ENCODE peak calls at places on chromosomes 16 and 17, in six cellular contexts. One of them, this sample, is unnamed.

GRCh38 chr17:4974064-4974670 is 6.5 kb upstream of the SPAG7 start:
- DNase-seq in GM13977: no peak
- DNase-seq in A549: no peak
- DNase-seq in right lobe of liver: no peak
- DNase-seq in transverse colon: no peak
- DNase-seq in coronary artery: no peak
- DNase-seq in this sample: no peak

GRCh38 chr16:3691778-3692177 is 25.5 kb downstream of the TRAP1 start:
- DNase-seq in GM13977: no peak
- DNase-seq in A549: no peak
- DNase-seq in right lobe of liver: no peak
- DNase-seq in transverse colon: no peak
- DNase-seq in coronary artery: no peak
- DNase-seq in this sample: no peak

GRCh38 chr17:40070895-40071719 is 8.3 kb downstream of the THRA start:
- DNase-seq in GM13977: no peak
- DNase-seq in A549: peak; percentile 84
- DNase-seq in right lobe of liver: no peak
- DNase-seq in transverse colon: peak; percentile 88
- DNase-seq in coronary artery: peak; percentile 87
- DNase-seq in this sample: peak; percentile 59

GRCh38 chr17:39195568-39196160 is 1.8 kb downstream of the CACNB1 start:
- DNase-seq in GM13977: no peak
- DNase-seq in A549: no peak
- DNase-seq in right lobe of liver: no peak
- DNase-seq in transverse colon: peak; percentile 29
- DNase-seq in coronary artery: no peak
- DNase-seq in this sample: no peak

GRCh38 chr17:18860161-18860972 is 2.4 kb downstream of the PRPSAP2 start:
- DNase-seq in GM13977: peak; percentile 84
- DNase-seq in A549: no peak
- DNase-seq in right lobe of liver: no peak
- DNase-seq in transverse colon: no peak
- DNase-seq in coronary artery: peak; percentile 31
- DNase-seq in this sample: no peak

GRCh38 chr16:49428808-49429207 is 55.2 kb downstream of the C16orf78 start:
- DNase-seq in GM13977: no peak
- DNase-seq in A549: no peak
- DNase-seq in right lobe of liver: no peak
- DNase-seq in transverse colon: no peak
- DNase-seq in coronary artery: no peak
- DNase-seq in this sample: no peak

GRCh38 chr17:43834106-43834505 is 1.2 kb upstream of the MPP3 start:
- DNase-seq in GM13977: no peak
- DNase-seq in A549: peak; percentile 26
- DNase-seq in right lobe of liver: no peak
- DNase-seq in transverse colon: no peak
- DNase-seq in coronary artery: no peak
- DNase-seq in this sample: no peak

GRCh38 chr16:86252596-86252995 is 257.7 kb upstream of the FOXF1 start:
- DNase-seq in GM13977: no peak
- DNase-seq in A549: peak; percentile 35
- DNase-seq in right lobe of liver: no peak
- DNase-seq in transverse colon: peak; percentile 24
- DNase-seq in coronary artery: no peak
- DNase-seq in this sample: no peak

GRCh38 chr17:17503566-17504130 is 7.5 kb upstream of the RASD1 start:
- DNase-seq in GM13977: no peak
- DNase-seq in A549: no peak
- DNase-seq in right lobe of liver: no peak
- DNase-seq in transverse colon: no peak
- DNase-seq in coronary artery: no peak
- DNase-seq in this sample: no peak

GRCh38 chr17:17502741-17503565 is 6.8 kb upstream of the RASD1 start:
- DNase-seq in GM13977: no peak
- DNase-seq in A549: no peak
- DNase-seq in right lobe of liver: no peak
- DNase-seq in transverse colon: no peak
- DNase-seq in coronary artery: no peak
- DNase-seq in this sample: no peak

GRCh38 chr17:17498606-17499301 is 2.6 kb upstream of the RASD1 start:
- DNase-seq in GM13977: no peak
- DNase-seq in A549: no peak
- DNase-seq in right lobe of liver: no peak
- DNase-seq in transverse colon: no peak
- DNase-seq in coronary artery: no peak
- DNase-seq in this sample: no peak

GRCh38 chr17:17499402-17500145 is 3.4 kb upstream of the RASD1 start:
- DNase-seq in GM13977: no peak
- DNase-seq in A549: no peak
- DNase-seq in right lobe of liver: no peak
- DNase-seq in transverse colon: no peak
- DNase-seq in coronary artery: no peak
- DNase-seq in this sample: no peak

GRCh38 chr17:17500999-17501605 is 4.9 kb upstream of the RASD1 start:
- DNase-seq in GM13977: no peak
- DNase-seq in A549: no peak
- DNase-seq in right lobe of liver: no peak
- DNase-seq in transverse colon: no peak
- DNase-seq in coronary artery: no peak
- DNase-seq in this sample: peak; percentile 58
- TF ChIP-seq CTCF in GM13977: no peak
- TF ChIP-seq CTCF in A549: no peak
- TF ChIP-seq CTCF in right lobe of liver: no peak
- TF ChIP-seq CTCF in transverse colon: no peak
- TF ChIP-seq CTCF in coronary artery: no peak
- TF ChIP-seq CTCF in this sample: no peak

GRCh38 chr17:76153640-76154039 is 12.6 kb upstream of the FOXJ1 start:
- DNase-seq in GM13977: no peak
- DNase-seq in A549: no peak
- DNase-seq in right lobe of liver: no peak
- DNase-seq in transverse colon: no peak
- DNase-seq in coronary artery: peak; percentile 17
- DNase-seq in this sample: peak; percentile 63
- TF ChIP-seq CTCF in GM13977: no peak
- TF ChIP-seq CTCF in A549: no peak
- TF ChIP-seq CTCF in right lobe of liver: no peak
- TF ChIP-seq CTCF in transverse colon: peak; percentile 11
- TF ChIP-seq CTCF in coronary artery: no peak
- TF ChIP-seq CTCF in this sample: peak; percentile 66

GRCh38 chr16:81833751-81834150 is 54.7 kb downstream of the PLCG2 start:
- DNase-seq in GM13977: no peak
- DNase-seq in A549: no peak
- DNase-seq in right lobe of liver: no peak
- DNase-seq in transverse colon: no peak
- DNase-seq in coronary artery: no peak
- DNase-seq in this sample: peak; percentile 32

GRCh38 chr16:81834868-81835267 is 55.8 kb downstream of the PLCG2 start:
- DNase-seq in GM13977: no peak
- DNase-seq in A549: no peak
- DNase-seq in right lobe of liver: no peak
- DNase-seq in transverse colon: no peak
- DNase-seq in coronary artery: no peak
- DNase-seq in this sample: no peak

GRCh38 chr16:81830845-81831600 is 51.9 kb downstream of the PLCG2 start:
- DNase-seq in GM13977: no peak
- DNase-seq in A549: no peak
- DNase-seq in right lobe of liver: no peak
- DNase-seq in transverse colon: no peak
- DNase-seq in coronary artery: no peak
- DNase-seq in this sample: no peak

GRCh38 chr16:81832801-81833547 is 53.9 kb downstream of the PLCG2 start:
- DNase-seq in GM13977: no peak
- DNase-seq in A549: no peak
- DNase-seq in right lobe of liver: peak; percentile 35
- DNase-seq in transverse colon: no peak
- DNase-seq in coronary artery: no peak
- DNase-seq in this sample: no peak

DNA sequence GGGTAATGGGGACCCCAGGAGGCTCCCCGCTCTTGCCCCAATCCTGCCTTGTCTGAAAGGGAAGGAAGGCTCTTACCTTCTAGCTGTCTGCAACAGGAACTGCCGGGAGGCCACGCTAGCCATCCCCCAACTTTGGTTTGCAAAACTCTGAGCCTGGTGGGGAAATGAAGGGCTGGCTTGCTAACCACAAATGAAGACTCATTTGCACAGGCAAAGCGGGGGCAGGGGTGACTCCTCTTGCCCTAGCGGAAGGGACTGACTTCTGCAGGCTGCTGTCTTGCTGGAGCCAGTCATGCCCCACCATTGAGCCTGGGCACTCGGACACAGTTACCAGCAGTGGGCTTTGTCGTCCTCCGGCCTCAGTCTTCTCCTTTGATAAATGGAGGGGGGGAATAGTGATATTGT is 52.6 kb downstream of the PLCG2 start:
- DNase-seq in GM13977: peak; percentile 64
- DNase-seq in A549: no peak
- DNase-seq in right lobe of liver: peak; percentile 60
- DNase-seq in transverse colon: peak; percentile 79
- DNase-seq in coronary artery: no peak
- DNase-seq in this sample: no peak
- TF ChIP-seq CTCF in GM13977: peak; percentile 28
- TF ChIP-seq CTCF in A549: no peak
- TF ChIP-seq CTCF in right lobe of liver: no peak
- TF ChIP-seq CTCF in transverse colon: no peak
- TF ChIP-seq CTCF in coronary artery: no peak
- TF ChIP-seq CTCF in this sample: no peak

GRCh38 chr17:63696381-63696961 is 3.5 kb downstream of the LIMD2 start:
- DNase-seq in GM13977: peak; percentile 59
- DNase-seq in A549: peak; percentile 71
- DNase-seq in right lobe of liver: no peak
- DNase-seq in transverse colon: peak; percentile 28
- DNase-seq in coronary artery: no peak
- DNase-seq in this sample: peak; percentile 52
- TF ChIP-seq CTCF in GM13977: peak; percentile 43
- TF ChIP-seq CTCF in A549: peak; percentile 21
- TF ChIP-seq CTCF in right lobe of liver: peak; percentile 32
- TF ChIP-seq CTCF in transverse colon: peak; percentile 18
- TF ChIP-seq CTCF in coronary artery: no peak
- TF ChIP-seq CTCF in this sample: peak; percentile 38

This sample was measured in Caco-2.